ENCODE peak calls at places on chromosomes 11 and 22, in seven cellular contexts. C is HCEC 1CT; H is GM20000; T is naive thymus-derived CD4-positive, alpha-beta T cell; W is coronary artery; D is iris pigment epithelial cell; P is IMR-90. J is an unnamed sample.

GRCh38 chr11:7351228-7351627 is 99.5 kb downstream of the SYT9 start:
- DNase-seq in C (no peak), H (no peak), T (no peak), W (no peak), D (no peak), P (no peak), J (no peak)

GRCh38 chr11:69440876-69441275 is 40.6 kb upstream of the LINC01488 start:
- DNase-seq in C (no peak), H (no peak), T (no peak), W (no peak), D (no peak), P (no peak), J (no peak)

GRCh38 chr22:38882480-38882879 is 10.5 kb upstream of the CBX6 start:
- DNase-seq in C (no peak), H (no peak), T (no peak), W (peak), D (no peak), P (peak), J (peak)

GRCh38 chr22:30947163-30947820 is 21.3 kb downstream of the MORC2 start:
- DNase-seq in C (no peak), H (no peak), T (no peak), W (no peak), D (no peak), P (no peak), J (peak)

GRCh38 chr11:43825217-43825816 is 55.3 kb upstream of the ALKBH3 start:
- DNase-seq in C (peak), H (no peak), T (no peak), W (no peak), D (peak), P (peak), J (no peak)

GRCh38 chr11:23856654-23857053 is 640.2 kb upstream of the LUZP2 start:
- DNase-seq in C (peak), H (no peak), T (no peak), W (no peak), D (peak), P (peak), J (no peak)

GRCh38 chr11:113681711-113682410 is 24.2 kb downstream of the TMPRSS5 start:
- DNase-seq in C (no peak), H (no peak), T (no peak), W (no peak), D (no peak), P (no peak), J (no peak)

GRCh38 chr22:21839765-21840140 is 27.7 kb downstream of the MAPK1 start:
- DNase-seq in C (no peak), H (no peak), T (no peak), W (no peak), D (no peak), P (no peak), J (no peak)

GRCh38 chr22:29998627-29999026 is 81.6 kb upstream of the HORMAD2 start:
- DNase-seq in C (no peak), H (no peak), T (no peak), W (no peak), D (no peak), P (no peak), J (no peak)

GRCh38 chr11:117986981-117987495 is 844 bp downstream of the IL10RA start:
- DNase-seq in C (no peak), H (peak), T (peak), W (no peak), D (peak), P (no peak), J (no peak)

GRCh38 chr22:29773233-29773632 is 6.1 kb downstream of the UQCR10 start:
- DNase-seq in C (peak), H (no peak), T (no peak), W (no peak), D (peak), P (peak), J (no peak)

GRCh38 chr11:2102132-2102882 is 36.9 kb downstream of the IGF2 start:
- DNase-seq in C (no peak), H (no peak), T (no peak), W (no peak), D (no peak), P (no peak), J (no peak)

GRCh38 chr11:56670984-56671383 is 7.5 kb downstream of the OR5AR1 start:
- DNase-seq in C (no peak), H (no peak), T (no peak), W (no peak), D (no peak), P (no peak), J (no peak)

GRCh38 chr11:75450236-75450635 is 17.2 kb upstream of the KLHL35 start:
- DNase-seq in C (no peak), H (no peak), T (no peak), W (no peak), D (no peak), P (no peak), J (no peak)

J was measured in cardiac septum.